ENCODE peak calls at places on chromosomes 13 and 19, in nine cellular contexts. Z is AG09309; F is NCI-H2107; O is mammary epithelial cell; P is stimulated activated CD8-positive, alpha-beta memory T cell treated with anti-CD3 and anti-CD28 coated beads, Interleukin-15, amount 100 ng/mL, for 1 hour; G is posterior cingulate gyrus; K is pancreas; B is stimulated activated naive CD8-positive, alpha-beta T cell treated with anti-CD3 and anti-CD28 coated beads, Interleukin-15, amount 100 ng/mL, for 72 hours; Y is HCEC 1CT. D is an unnamed sample.
A peak's percentile ranks its signal among the peaks of the same experiment; 100 is the strongest.

GRCh38 chr19:48746738-48747575 is at the start of gene IZUMO1:
- DNase-seq in Z (no peak), F (no peak), O (no peak), P (no peak), G (peak; percentile 53), K (peak; percentile 85), B (peak; percentile 68), Y (peak; percentile 73), D (peak; percentile 35)

GRCh38 chr19:55643733-55644116 is 276 bp downstream of the ZNF581 start:
- DNase-seq in Z (no peak), F (no peak), O (no peak), P (no peak), G (no peak), K (no peak), B (no peak), Y (no peak), D (no peak)

GRCh38 chr19:38721977-38722773 is 22.1 kb downstream of the CAPN12 start:
- DNase-seq in Z (no peak), F (no peak), O (no peak), P (no peak), G (peak; percentile 70), K (no peak), B (no peak), Y (no peak), D (no peak)

GRCh38 chr19:34319785-34320184 is 45.2 kb upstream of the GPI start:
- DNase-seq in Z (no peak), F (no peak), O (peak; percentile 35), P (no peak), G (no peak), K (no peak), B (no peak), Y (no peak), D (no peak)

GRCh38 chr13:37526710-37527446 is 71.7 kb downstream of the POSTN start:
- DNase-seq in Z (peak; percentile 85), F (no peak), O (no peak), P (no peak), G (no peak), K (no peak), B (no peak), Y (no peak), D (no peak)

GRCh38 chr19:38251564-38252051 is 4.6 kb downstream of the PPP1R14A start:
- DNase-seq in Z (no peak), F (no peak), O (peak; percentile 68), P (no peak), G (no peak), K (no peak), B (no peak), Y (no peak), D (no peak)

GRCh38 chr13:57311009-57311586 is 144.1 kb downstream of the PRR20E start:
- DNase-seq in Z (no peak), F (peak; percentile 9), O (no peak), P (no peak), G (no peak), K (no peak), B (no peak), Y (no peak), D (no peak)

GRCh38 chr13:32224916-32225315 is 90.2 kb downstream of the ZAR1L start:
- DNase-seq in Z (no peak), F (no peak), O (no peak), P (no peak), G (no peak), K (no peak), B (no peak), Y (peak; percentile 51), D (no peak)

GRCh38 chr19:19575411-19575810 is 37.3 kb downstream of the CILP2 start:
- DNase-seq in Z (no peak), F (no peak), O (no peak), P (no peak), G (no peak), K (no peak), B (no peak), Y (no peak), D (no peak)

GRCh38 chr13:73482556-73482955 is 423.8 kb downstream of the KLF5 start:
- DNase-seq in Z (no peak), F (no peak), O (no peak), P (no peak), G (no peak), K (no peak), B (no peak), Y (no peak), D (no peak)

GRCh38 chr13:81760316-81760715 is 1419.4 kb upstream of the SPRY2 start:
- DNase-seq in Z (no peak), F (no peak), O (no peak), P (no peak), G (no peak), K (no peak), B (no peak), Y (no peak), D (no peak)

GRCh38 chr13:30047154-30047874 is 196.9 kb upstream of the UBL3 start:
- DNase-seq in Z (no peak), F (no peak), O (no peak), P (no peak), G (no peak), K (no peak), B (peak; percentile 19), Y (no peak), D (no peak)

GRCh38 chr19:49492573-49493411 is 3.4 kb upstream of the RPS11 start:
- DNase-seq in Z (no peak), F (no peak), O (no peak), P (no peak), G (no peak), K (no peak), B (no peak), Y (peak; percentile 32), D (no peak)

GRCh38 chr19:14366529-14366928 is 14.7 kb upstream of the ADGRE5 start:
- DNase-seq in Z (no peak), F (peak; percentile 89), O (peak; percentile 87), P (peak; percentile 78), G (no peak), K (peak; percentile 67), B (peak; percentile 84), Y (no peak), D (no peak)

GRCh38 chr13:32903720-32904119 is 112.5 kb upstream of the KL start:
- DNase-seq in Z (no peak), F (no peak), O (no peak), P (no peak), G (no peak), K (no peak), B (no peak), Y (no peak), D (no peak)

GRCh38 chr19:42471554-42472249 is 29.0 kb upstream of the CXCL17 start:
- DNase-seq in Z (no peak), F (no peak), O (peak; percentile 55), P (no peak), G (no peak), K (peak; percentile 22), B (no peak), Y (no peak), D (no peak)

GRCh38 chr13:111911754-111912452 is 155.0 kb upstream of the SOX1 start:
- DNase-seq in Z (no peak), F (no peak), O (no peak), P (no peak), G (no peak), K (no peak), B (no peak), Y (no peak), D (no peak)

GRCh38 chr19:32870981-32871451 is 1.4 kb upstream of the SLC7A9 start:
- DNase-seq in Z (no peak), F (no peak), O (no peak), P (no peak), G (no peak), K (no peak), B (no peak), Y (no peak), D (no peak)

GRCh38 chr13:113458218-113459065 is 5.2 kb upstream of the ADPRHL1 start:
- DNase-seq in Z (no peak), F (no peak), O (no peak), P (no peak), G (no peak), K (no peak), B (no peak), Y (no peak), D (no peak)

GRCh38 chr13:63305641-63306133 is 1890.0 kb upstream of the PCDH20 start:
- DNase-seq in Z (no peak), F (no peak), O (no peak), P (no peak), G (no peak), K (no peak), B (no peak), Y (no peak), D (no peak)

GRCh38 chr19:47609885-47610545 is 1.1 kb downstream of the BICRA start:
- DNase-seq in Z (no peak), F (no peak), O (peak; percentile 30), P (no peak), G (peak; percentile 19), K (peak; percentile 42), B (peak; percentile 43), Y (peak; percentile 53), D (no peak)

GRCh38 chr13:30776661-30777060 is 41.3 kb downstream of the ALOX5AP start:
- DNase-seq in Z (no peak), F (no peak), O (no peak), P (no peak), G (no peak), K (no peak), B (no peak), Y (no peak), D (no peak)

GRCh38 chr13:45219938-45220375 is 19.1 kb upstream of the KCTD4 start:
- DNase-seq in Z (peak; percentile 48), F (no peak), O (peak; percentile 98), P (no peak), G (no peak), K (no peak), B (no peak), Y (peak; percentile 90), D (peak; percentile 75)

GRCh38 chr19:52987221-52987620 is 24.5 kb upstream of the ZNF816 start:
- DNase-seq in Z (no peak), F (no peak), O (no peak), P (no peak), G (no peak), K (no peak), B (no peak), Y (no peak), D (no peak)

D was measured in HS-5.